ENCODE peak calls at places on chromosomes 16 and 17, in seven cellular contexts. H is NCI-H1105 treated with DMSO at 0.1 percent for 48 hours; Q is RPMI8226; P is globus pallidus; E is NCI-H2081 treated with DMSO at 0.1 percent for 48 hours; D is activated naive CD4-positive, alpha-beta T cell treated with anti-CD3 and anti-CD28 coated beads, Interleukin-2, amount 50 U/mL, for 72 hours; U is nucleus accumbens. J is an unnamed sample.

GRCh38 chr17:34769899-34770298 is 190.5 kb downstream of the TMEM132E start:
- DNase-seq in U (no peak), D (no peak), Q (no peak), P (no peak), E (no peak), H (no peak), J (no peak)

GRCh38 chr16:4360538-4361021 is 9.5 kb upstream of the PAM16 start:
- DNase-seq in E (no peak), U (no peak), Q (no peak), P (no peak), H (no peak), D (no peak), J (no peak)

GRCh38 chr16:70660672-70661350 is 14.5 kb downstream of the IL34 start:
- DNase-seq in P (no peak), E (no peak), U (no peak), Q (no peak), H (no peak), D (no peak), J (no peak)

GRCh38 chr17:82548681-82549303 is 29.3 kb downstream of the FOXK2 start:
- DNase-seq in H (no peak), E (no peak), U (no peak), P (no peak), D (no peak), Q (no peak), J (no peak)

GRCh38 chr16:27374794-27375499 is 27.0 kb upstream of the IL21R start:
- DNase-seq in H (no peak), U (peak; percentile 24), P (peak; percentile 66), Q (peak; percentile 80), D (peak; percentile 60), E (no peak), J (peak; percentile 17)

GRCh38 chr16:24624102-24624501 is 84.7 kb downstream of the RBBP6 start:
- DNase-seq in E (no peak), Q (no peak), P (no peak), D (no peak), H (no peak), U (no peak), J (no peak)

GRCh38 chr17:66661857-66662256 is 173.1 kb upstream of the CACNG5 start:
- DNase-seq in Q (no peak), H (no peak), E (no peak), P (no peak), U (no peak), D (no peak), J (no peak)

GRCh38 chr17:30554839-30555751 is 77.9 kb downstream of the GOSR1 start:
- DNase-seq in D (no peak), E (no peak), U (no peak), P (no peak), Q (no peak), H (no peak), J (no peak)

GRCh38 chr17:60151355-60151754 is 1.6 kb downstream of the CA4 start:
- DNase-seq in E (no peak), H (no peak), U (no peak), D (no peak), P (no peak), Q (peak; percentile 15), J (no peak)

J was measured in T-helper 17 cell.